ENCODE peak calls at places on chromosomes 1 and 21, in five cellular contexts. J, S, C, F and L are unnamed samples.

GRCh38 chr1:67735806-67736627 is 51.0 kb downstream of the GADD45A start:
- DNase-seq in J (peak; percentile 81), S (peak; percentile 62), C (peak; percentile 96), F (peak; percentile 85), L (peak; percentile 41)

GRCh38 chr1:20411196-20411980 is 74.6 kb downstream of the CAMK2N1 start:
- DNase-seq in J (no peak), S (peak; percentile 32), C (peak; percentile 97), F (peak; percentile 23), L (no peak)

GRCh38 chr1:91501527-91501859 is 842 bp downstream of the CDC7 start:
- DNase-seq in J (no peak), S (no peak), C (peak; percentile 32), F (no peak), L (no peak)

GRCh38 chr1:245458761-245459174 is 304.0 kb downstream of the KIF26B start:
- DNase-seq in J (no peak), S (no peak), C (peak; percentile 16), F (no peak), L (no peak)

GRCh38 chr21:29477941-29478340 is 179.2 kb downstream of the BACH1 start:
- DNase-seq in J (no peak), S (no peak), C (peak; percentile 71), F (no peak), L (no peak)

GRCh38 chr1:43348809-43349593 is 9.8 kb upstream of the CDC20 start:
- DNase-seq in J (peak; percentile 87), S (peak; percentile 95), C (no peak), F (peak; percentile 65), L (peak; percentile 95)

GRCh38 chr1:14476170-14476955 is 122.1 kb upstream of the KAZN start:
- DNase-seq in J (no peak), S (no peak), C (peak; percentile 6), F (no peak), L (no peak)

GRCh38 chr1:241356187-241356518 is 852 bp downstream of the RGS7 start:
- DNase-seq in J (no peak), S (peak; percentile 5), C (no peak), F (no peak), L (no peak)

GRCh38 chr1:245585252-245585959 is 430.6 kb downstream of the KIF26B start:
- DNase-seq in J (no peak), S (peak; percentile 71), C (peak; percentile 84), F (no peak), L (no peak)

GRCh38 chr1:12001249-12001917 is 17.9 kb upstream of the MIIP start:
- DNase-seq in J (no peak), S (no peak), C (peak; percentile 56), F (no peak), L (peak; percentile 33)
- H3K36me3 ChIP-seq in J (peaks cover 100% of the 10 kb centered on the region), S (no peaks in the 10 kb centered on the region), C (peaks cover 67% of the 10 kb centered on the region), F (peaks cover 98% of the 10 kb centered on the region), L (peaks cover 91% of the 10 kb centered on the region)

GRCh38 chr1:211578640-211579433 is at the start of gene SLC30A1:
- DNase-seq in J (peak; percentile 100), S (peak; percentile 100), C (peak; percentile 97), F (peak; percentile 100), L (peak; percentile 100)

GRCh38 chr1:211576717-211577116 is 2.2 kb downstream of the SLC30A1 start:
- DNase-seq in J (no peak), S (no peak), C (no peak), F (no peak), L (no peak)

GRCh38 chr1:211577826-211578639 is 928 bp downstream of the SLC30A1 start:
- DNase-seq in J (peak; percentile 63), S (peak; percentile 88), C (peak; percentile 56), F (peak; percentile 67), L (peak; percentile 95)

GRCh38 chr1:211579434-211580302 is 707 bp upstream of the SLC30A1 start:
- DNase-seq in J (no peak), S (peak; percentile 94), C (peak; percentile 23), F (peak; percentile 78), L (no peak)

GRCh38 chr1:211577277-211577825 is 1.6 kb downstream of the SLC30A1 start:
- DNase-seq in J (no peak), S (no peak), C (peak; percentile 13), F (no peak), L (no peak)
- H3K4me1 ChIP-seq in J (peaks cover 46% of the 10 kb centered on the region), S (peaks cover 28% of the 10 kb centered on the region), C (peaks cover 13% of the 10 kb centered on the region), F (peaks cover 54% of the 10 kb centered on the region), L (peaks cover 22% of the 10 kb centered on the region)

DNA sequence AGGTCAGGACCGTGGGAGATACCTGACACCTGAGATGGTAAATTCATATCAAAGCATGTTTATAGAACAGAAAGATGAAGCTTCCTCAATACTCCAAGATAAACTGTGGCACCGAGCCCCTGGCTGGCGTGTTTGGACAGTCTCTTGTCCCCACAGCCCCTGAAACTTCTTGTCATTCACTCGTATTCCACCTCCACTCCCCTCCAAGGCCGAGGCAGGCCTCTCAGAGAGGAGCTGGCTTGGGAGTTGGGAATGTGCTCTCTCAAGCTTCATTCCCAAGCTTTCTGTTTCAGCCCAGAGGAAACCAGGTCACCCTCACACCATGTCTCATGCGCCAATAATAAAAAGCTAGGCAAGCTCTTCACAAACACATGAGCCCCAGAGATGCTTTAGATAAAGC is 86.1 kb downstream of the NPHP4 start:
- DNase-seq in J (no peak), S (no peak), C (no peak), F (no peak), L (no peak)
- H3K27ac ChIP-seq in J (no peak overlapping the region), S (no peak overlapping the region), C (no peak overlapping the region), F (no peak overlapping the region), L (no peak overlapping the region)

DNA sequence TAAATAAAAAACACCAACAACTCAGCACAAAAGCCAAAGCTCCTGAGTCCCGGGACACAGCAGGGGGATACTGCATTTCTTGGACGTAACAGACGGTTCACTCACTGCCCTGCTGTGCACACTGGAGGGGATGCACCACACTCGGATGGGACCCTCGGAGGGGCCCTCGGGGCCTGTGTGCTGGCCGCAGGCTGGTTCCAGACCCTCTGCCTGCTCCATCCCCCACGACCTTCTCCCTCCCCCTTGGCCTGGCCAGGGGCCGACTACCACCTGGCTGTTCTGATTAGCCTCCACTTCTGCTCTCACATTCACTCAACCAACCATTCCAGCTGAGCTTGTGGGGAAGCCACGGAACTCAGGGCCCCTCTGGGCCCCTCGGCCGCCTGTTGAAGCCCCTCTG is 64.9 kb downstream of the ACOT7 start:
- DNase-seq in J (no peak), S (no peak), C (no peak), F (no peak), L (no peak)
- H3K36me3 ChIP-seq in J (no peaks in the 10 kb centered on the region), S (no peaks in the 10 kb centered on the region), C (peaks cover 3% of the 10 kb centered on the region), F (peaks cover 3% of the 10 kb centered on the region), L (no peaks in the 10 kb centered on the region)

GRCh38 chr21:39183272-39184049 is at the start of gene PSMG1:
- DNase-seq in J (peak; percentile 93), S (peak; percentile 98), C (peak; percentile 90), F (peak; percentile 93), L (peak; percentile 98)

GRCh38 chr21:39186676-39187075 is 3.4 kb upstream of the PSMG1 start:
- DNase-seq in J (no peak), S (no peak), C (no peak), F (no peak), L (no peak)

GRCh38 chr21:39187141-39187540 is 3.9 kb upstream of the PSMG1 start:
- DNase-seq in J (no peak), S (no peak), C (no peak), F (no peak), L (no peak)

GRCh38 chr21:39184050-39184980 is 1.1 kb upstream of the PSMG1 start:
- DNase-seq in J (no peak), S (no peak), C (no peak), F (no peak), L (no peak)

GRCh38 chr21:39185157-39185556 is 1.9 kb upstream of the PSMG1 start:
- DNase-seq in J (no peak), S (no peak), C (no peak), F (no peak), L (no peak)
- H3K4me1 ChIP-seq in J (peaks cover 10% of the 10 kb centered on the region), S (peaks cover 14% of the 10 kb centered on the region), C (peaks cover 4% of the 10 kb centered on the region), F (no peaks in the 10 kb centered on the region), L (peaks cover 35% of the 10 kb centered on the region)

GRCh38 chr1:218355269-218355668 is 10.1 kb downstream of the TGFB2 start:
- DNase-seq in J (no peak), S (no peak), C (no peak), F (no peak), L (no peak)

GRCh38 chr1:218353656-218354055 is 8.5 kb downstream of the TGFB2 start:
- DNase-seq in J (no peak), S (no peak), C (no peak), F (no peak), L (no peak)

GRCh38 chr1:218361298-218362065 is 16.3 kb downstream of the TGFB2 start:
- DNase-seq in J (no peak), S (peak; percentile 44), C (peak; percentile 80), F (no peak), L (no peak)

GRCh38 chr1:218357893-218358232 is 12.7 kb downstream of the TGFB2 start:
- DNase-seq in J (no peak), S (no peak), C (no peak), F (no peak), L (no peak)

DNA sequence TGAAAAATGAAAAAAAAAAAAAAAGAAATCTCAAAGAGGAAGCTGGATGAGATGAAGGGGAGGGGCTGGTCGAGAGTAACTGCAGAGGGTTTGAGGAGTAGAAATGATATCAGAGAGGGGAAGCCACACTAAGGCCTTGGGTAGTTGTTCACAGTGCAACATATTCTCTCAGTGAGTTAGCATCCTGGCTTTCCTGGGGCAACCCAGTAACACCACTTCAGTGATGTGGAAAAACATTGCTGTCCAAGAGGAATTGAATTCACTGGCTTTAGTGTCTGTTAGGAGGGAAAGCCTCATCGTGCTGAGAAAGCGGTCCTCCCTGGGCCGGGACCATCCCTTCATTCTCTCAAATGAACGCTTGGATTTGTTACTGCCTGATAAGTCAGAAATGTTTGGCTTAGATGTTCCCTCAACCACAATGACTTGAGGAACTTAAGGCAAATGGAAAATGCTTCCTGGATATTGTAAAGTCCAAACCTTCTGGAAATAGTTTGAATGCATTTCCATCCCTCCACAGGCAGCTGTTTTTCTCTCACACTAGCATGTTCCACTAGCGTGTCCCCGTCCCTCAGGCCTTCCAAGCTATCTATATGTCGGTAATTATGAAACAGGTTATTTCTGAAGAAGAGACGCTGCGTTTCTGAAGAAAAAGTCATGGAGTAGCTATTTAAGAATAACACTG is 12.2 kb downstream of the TGFB2 start:
- DNase-seq in J (no peak), S (no peak), C (no peak), F (no peak), L (no peak)
- H3K27ac ChIP-seq in J (peak overlapping the region; percentile 5), S (peak overlapping the region; percentile 36), C (no peak overlapping the region), F (peak overlapping the region; percentile 43), L (no peak overlapping the region)

DNA sequence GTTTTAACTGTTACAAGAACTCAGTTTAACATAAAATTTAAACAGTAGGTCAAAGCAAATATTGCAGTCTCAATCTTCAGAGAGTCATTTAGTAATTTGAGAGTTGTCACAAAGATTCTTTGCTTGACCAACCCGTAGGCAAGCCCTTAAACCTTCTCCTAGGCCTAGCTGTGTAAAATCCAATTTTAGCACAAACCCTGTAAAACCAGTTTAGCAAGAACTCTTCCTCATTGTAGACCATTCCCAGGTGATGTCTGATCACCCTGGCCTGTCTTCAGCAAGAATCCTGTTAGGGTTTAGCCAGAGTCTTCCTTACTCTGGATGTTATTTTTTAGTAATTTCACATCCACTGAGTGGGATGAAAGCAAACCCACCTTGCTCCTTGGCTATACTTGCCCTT is 30.1 kb downstream of the LRIG2 start:
- DNase-seq in J (no peak), S (no peak), C (no peak), F (no peak), L (no peak)
- H3K36me3 ChIP-seq in J (peaks cover 100% of the 10 kb centered on the region), S (no peaks in the 10 kb centered on the region), C (peaks cover 36% of the 10 kb centered on the region), F (peaks cover 95% of the 10 kb centered on the region), L (peaks cover 78% of the 10 kb centered on the region)

DNA sequence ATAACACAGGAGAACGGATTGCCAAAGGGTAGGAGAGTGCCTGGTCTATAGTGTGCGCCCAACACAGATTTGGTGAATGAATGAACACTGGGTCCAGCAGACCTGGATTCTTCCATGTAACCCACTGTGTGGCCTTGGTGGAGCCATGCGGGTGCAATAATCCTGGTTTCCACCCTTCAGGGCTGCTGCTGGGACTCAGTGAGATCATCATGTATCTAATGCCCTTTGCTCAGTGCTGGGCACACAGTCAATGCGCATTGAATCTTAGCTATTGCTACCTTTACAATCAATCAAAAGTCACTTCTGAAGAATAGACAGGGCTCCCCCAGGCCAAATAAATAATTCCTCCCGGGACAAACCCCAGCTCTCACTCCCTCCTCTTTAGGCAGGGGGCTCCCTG is 5.8 kb upstream of the EPHA2 start:
- DNase-seq in J (no peak), S (no peak), C (no peak), F (no peak), L (no peak)
- H3K4me1 ChIP-seq in J (peaks cover 12% of the 10 kb centered on the region), S (peaks cover 9% of the 10 kb centered on the region), C (peaks cover 9% of the 10 kb centered on the region), F (no peaks in the 10 kb centered on the region), L (peaks cover 6% of the 10 kb centered on the region)